ENCODE peak calls at places on chromosomes 7 and 10, in five cellular contexts. S is activated CD8-positive, alpha-beta T cell treated with anti-CD3 and anti-CD28 coated beads for 36 hours; A is small intestine; B is iPS-NIHi11; Z is COR-L47. R is an unnamed sample.

GRCh38 chr10:72337039-72337629 is 17.6 kb downstream of the DNAJB12 start:
- DNase-seq in S (peak), A (peak), B (peak), Z (peak), R (no peak)

GRCh38 chr10:77478248-77478963 is 159.2 kb downstream of the KCNMA1 start:
- DNase-seq in S (no peak), A (no peak), B (no peak), Z (no peak), R (no peak)

GRCh38 chr7:15507708-15508107 is 54.1 kb downstream of the AGMO start:
- DNase-seq in S (no peak), A (no peak), B (no peak), Z (no peak), R (no peak)

GRCh38 chr7:146090023-146090645 is 26.5 kb upstream of the CNTNAP2 start:
- DNase-seq in S (peak), A (peak), B (peak), Z (peak), R (no peak)

GRCh38 chr7:50409856-50410468 is 40.2 kb downstream of the FIGNL1 start:
- DNase-seq in S (peak), A (no peak), B (no peak), Z (no peak), R (no peak)

GRCh38 chr7:81887098-81887497 is 117.3 kb upstream of the HGF start:
- DNase-seq in S (no peak), A (no peak), B (no peak), Z (no peak), R (peak)

GRCh38 chr7:102978280-102978679 is 65.5 kb downstream of the LRRC17 start:
- DNase-seq in S (no peak), A (peak), B (no peak), Z (no peak), R (no peak)

GRCh38 chr7:113000316-113001020 is 86.2 kb downstream of the GPR85 start:
- DNase-seq in S (no peak), A (no peak), B (no peak), Z (no peak), R (no peak)

GRCh38 chr10:122407375-122408125 is 33.0 kb downstream of the PLEKHA1 start:
- DNase-seq in S (peak), A (no peak), B (no peak), Z (no peak), R (no peak)

GRCh38 chr10:77436257-77436780 is 201.3 kb downstream of the KCNMA1 start:
- DNase-seq in S (no peak), A (no peak), B (no peak), Z (no peak), R (no peak)

GRCh38 chr7:95478139-95479037 is 7.4 kb upstream of the ASB4 start:
- DNase-seq in S (peak), A (peak), B (no peak), Z (peak), R (no peak)

GRCh38 chr7:17625038-17625437 is 315.3 kb downstream of the SNX13 start:
- DNase-seq in S (no peak), A (no peak), B (no peak), Z (no peak), R (no peak)

GRCh38 chr10:46255696-46256355 is 31.0 kb upstream of the ANTXRL start:
- DNase-seq in S (peak), A (peak), B (peak), Z (peak), R (no peak)

GRCh38 chr10:48389272-48389671 is 82.8 kb downstream of the MAPK8 start:
- DNase-seq in S (no peak), A (peak), B (no peak), Z (no peak), R (no peak)

R was measured in glomerular endothelial cell.